ENCODE peak calls at places on chromosomes 7 and 10, in eight cellular contexts. L is K562; J is stimulated activated CD8-positive, alpha-beta memory T cell treated with anti-CD3 and anti-CD28 coated beads, Interleukin-12 subunit alpha, Interleukin-12 subunit beta, amount 100 ng/mL, for 1 hour; C is body of pancreas; N is T follicular helper cell; H is memory B cell; G is skeletal muscle cell; D is pulmonary artery endothelial cell. Z is an unnamed sample.

GRCh38 chr10:95290801-95291633 is at the start of gene PDLIM1:
- DNase-seq in L (peak), J (no peak), C (peak), N (no peak), H (peak), G (no peak), D (no peak), Z (peak)

GRCh38 chr10:71338728-71339495 is 19.9 kb downstream of the SLC29A3 start:
- DNase-seq in L (peak), J (no peak), C (no peak), N (no peak), H (no peak), G (no peak), D (no peak), Z (no peak)

GRCh38 chr10:72011468-72011867 is 47.3 kb downstream of the CHST3 start:
- DNase-seq in L (no peak), J (no peak), C (no peak), N (no peak), H (no peak), G (no peak), D (no peak), Z (no peak)

GRCh38 chr10:119680050-119680449 is 28.9 kb downstream of the BAG3 start:
- DNase-seq in L (no peak), J (no peak), C (no peak), N (no peak), H (no peak), G (no peak), D (peak), Z (peak)

GRCh38 chr10:49552277-49552676 is 13.4 kb upstream of the ERCC6 start:
- DNase-seq in L (no peak), J (no peak), C (no peak), N (no peak), H (no peak), G (no peak), D (peak), Z (no peak)

GRCh38 chr7:156640949-156641485 is 443 bp downstream of the RNF32 start:
- DNase-seq in L (peak), J (peak), C (peak), N (peak), H (no peak), G (no peak), D (no peak), Z (no peak)

GRCh38 chr7:41969713-41970112 is 266.8 kb upstream of the INHBA start:
- DNase-seq in L (no peak), J (no peak), C (no peak), N (no peak), H (no peak), G (no peak), D (no peak), Z (no peak)

GRCh38 chr10:113947138-113948011 is 92.9 kb downstream of the NHLRC2 start:
- DNase-seq in L (peak), J (no peak), C (peak), N (no peak), H (no peak), G (no peak), D (no peak), Z (no peak)

GRCh38 chr10:87664276-87664687 is 4.6 kb downstream of the PAPSS2 start:
- DNase-seq in L (no peak), J (no peak), C (no peak), N (no peak), H (no peak), G (no peak), D (no peak), Z (no peak)

GRCh38 chr10:60511823-60512222 is 122.1 kb upstream of the ANK3 start:
- DNase-seq in L (no peak), J (no peak), C (no peak), N (no peak), H (no peak), G (no peak), D (no peak), Z (no peak)

GRCh38 chr10:78335691-78336401 is 302.2 kb downstream of the RPS24 start:
- DNase-seq in L (no peak), J (no peak), C (peak), N (no peak), H (no peak), G (peak), D (peak), Z (peak)

GRCh38 chr10:76285012-76285411 is 853.6 kb downstream of the LRMDA start:
- DNase-seq in L (no peak), J (no peak), C (no peak), N (no peak), H (no peak), G (peak), D (no peak), Z (no peak)

GRCh38 chr7:88233828-88234227 is 14.0 kb upstream of the SRI start:
- DNase-seq in L (no peak), J (no peak), C (no peak), N (no peak), H (no peak), G (no peak), D (no peak), Z (no peak)

GRCh38 chr7:35513828-35514227 is 181.1 kb downstream of the HERPUD2 start:
- DNase-seq in L (no peak), J (no peak), C (no peak), N (no peak), H (no peak), G (no peak), D (no peak), Z (no peak)

GRCh38 chr10:89916481-89916880 is 215.1 kb downstream of the KIF20B start:
- DNase-seq in L (no peak), J (no peak), C (no peak), N (no peak), H (no peak), G (no peak), D (no peak), Z (no peak)

GRCh38 chr10:103814626-103815370 is 40.6 kb downstream of the SH3PXD2A start:
- DNase-seq in L (no peak), J (no peak), C (no peak), N (no peak), H (no peak), G (no peak), D (no peak), Z (peak)

GRCh38 chr7:75572814-75573213 is 80.7 kb downstream of the SPDYE5 start:
- DNase-seq in L (no peak), J (no peak), C (no peak), N (no peak), H (no peak), G (no peak), D (no peak), Z (no peak)

GRCh38 chr10:128522551-128523289 is 396.5 kb upstream of the MKI67 start:
- DNase-seq in L (no peak), J (no peak), C (no peak), N (no peak), H (no peak), G (no peak), D (no peak), Z (no peak)

GRCh38 chr10:130974171-130974570 is 337.4 kb downstream of the TCERG1L start:
- DNase-seq in L (no peak), J (no peak), C (peak), N (no peak), H (no peak), G (no peak), D (no peak), Z (no peak)

GRCh38 chr7:112546723-112547513 is 66.1 kb downstream of the LSMEM1 start:
- DNase-seq in L (no peak), J (no peak), C (no peak), N (no peak), H (no peak), G (no peak), D (no peak), Z (no peak)

GRCh38 chr7:152556013-152556412 is 119.9 kb downstream of the XRCC2 start:
- DNase-seq in L (no peak), J (no peak), C (no peak), N (no peak), H (no peak), G (no peak), D (no peak), Z (no peak)

GRCh38 chr7:139505563-139505962 is 17.9 kb upstream of the CLEC2L start:
- DNase-seq in L (peak), J (no peak), C (no peak), N (no peak), H (no peak), G (no peak), D (no peak), Z (no peak)

GRCh38 chr10:3654496-3654895 is 130.5 kb downstream of the KLF6 start:
- DNase-seq in L (no peak), J (no peak), C (no peak), N (no peak), H (no peak), G (no peak), D (no peak), Z (no peak)

GRCh38 chr10:69224862-69225657 is 4.9 kb downstream of the HKDC1 start:
- DNase-seq in L (no peak), J (no peak), C (no peak), N (no peak), H (no peak), G (no peak), D (no peak), Z (no peak)

GRCh38 chr10:128610113-128610512 is 483.9 kb upstream of the MKI67 start:
- DNase-seq in L (no peak), J (no peak), C (no peak), N (no peak), H (no peak), G (no peak), D (no peak), Z (no peak)